ENCODE peak calls at places on chromosomes 13 and 19, in six cellular contexts. J is uterus; R is foreskin fibroblast; G is activated CD4-positive, alpha-beta T cell treated with anti-CD3 and anti-CD28 coated beads, Interleukin-2, amount 50 U/mL, for 48 hours; C is caudate nucleus; F is stimulated activated CD4-positive, alpha-beta T cell treated with anti-CD3 and anti-CD28 coated beads, TNF-alpha, amount 100 ng/mL, for 24 hours. X is an unnamed sample.

GRCh38 chr13:113099142-113099541 is 6.4 kb upstream of the F7 start:
- DNase-seq in J (no peak), R (no peak), G (no peak), C (no peak), F (no peak), X (no peak)

GRCh38 chr19:54390942-54391577 is 24.2 kb upstream of the TTYH1 start:
- DNase-seq in J (peak), R (peak), G (peak), C (no peak), F (peak), X (peak)

GRCh38 chr19:34881982-34882381 is 44.7 kb upstream of the ZNF30 start:
- DNase-seq in J (no peak), R (no peak), G (no peak), C (no peak), F (no peak), X (no peak)

GRCh38 chr19:45097450-45097775 is 4.4 kb downstream of the PPP1R37 start:
- DNase-seq in J (no peak), R (no peak), G (no peak), C (no peak), F (no peak), X (no peak)

GRCh38 chr19:19997656-19998268 is 41.5 kb downstream of the ZNF682 start:
- DNase-seq in J (no peak), R (no peak), G (peak), C (no peak), F (no peak), X (peak)

GRCh38 chr19:33385956-33386355 is 12.4 kb downstream of the CEBPG start:
- DNase-seq in J (no peak), R (no peak), G (no peak), C (no peak), F (no peak), X (no peak)

GRCh38 chr19:6059996-6060599 is 50.2 kb downstream of the RFX2 start:
- DNase-seq in J (peak), R (no peak), G (no peak), C (no peak), F (no peak), X (no peak)

GRCh38 chr19:8242212-8242821 is 33.1 kb downstream of the CERS4 start:
- DNase-seq in J (no peak), R (no peak), G (no peak), C (no peak), F (no peak), X (no peak)

GRCh38 chr13:111051656-111052232 is 63.4 kb upstream of the ARHGEF7 start:
- DNase-seq in J (no peak), R (no peak), G (no peak), C (no peak), F (no peak), X (no peak)

GRCh38 chr19:35731353-35731752 is 10.9 kb downstream of the IGFLR1 start:
- DNase-seq in J (no peak), R (no peak), G (no peak), C (no peak), F (no peak), X (no peak)

GRCh38 chr19:40313229-40313983 is 28.3 kb upstream of the AKT2 start:
- DNase-seq in J (no peak), R (no peak), G (no peak), C (no peak), F (no peak), X (no peak)

GRCh38 chr19:28843771-28844492 is 369.0 kb downstream of the UQCRFS1 start:
- DNase-seq in J (no peak), R (no peak), G (no peak), C (no peak), F (no peak), X (no peak)

GRCh38 chr19:6772028-6772865 is at the start of gene VAV1:
- DNase-seq in J (no peak), R (no peak), G (peak), C (no peak), F (peak), X (peak)

GRCh38 chr19:48206402-48207093 is 36.1 kb downstream of the ZSWIM9 start:
- DNase-seq in J (no peak), R (no peak), G (no peak), C (no peak), F (no peak), X (no peak)

GRCh38 chr19:14550201-14550754 is 20.9 kb downstream of the TECR start:
- DNase-seq in J (no peak), R (no peak), G (no peak), C (no peak), F (no peak), X (no peak)

GRCh38 chr19:11475861-11476260 is 5.0 kb downstream of the ELAVL3 start:
- DNase-seq in J (no peak), R (no peak), G (no peak), C (no peak), F (no peak), X (no peak)

GRCh38 chr13:43377955-43378354 is 354.6 kb downstream of the DNAJC15 start:
- DNase-seq in J (no peak), R (peak), G (no peak), C (no peak), F (no peak), X (no peak)

GRCh38 chr13:49807681-49808080 is 15.2 kb upstream of the KPNA3 start:
- DNase-seq in J (no peak), R (no peak), G (no peak), C (no peak), F (no peak), X (no peak)

GRCh38 chr13:49620170-49620621 is 8.1 kb upstream of the ARL11 start:
- DNase-seq in J (no peak), R (no peak), G (no peak), C (no peak), F (no peak), X (no peak)

X was measured in activated CD4-positive, alpha-beta memory T cell treated with anti-CD3 and anti-CD28 coated beads, Interleukin-2, amount 10 ng/mL, durations not matched to agents 7 days and 5 days.